ENCODE peak calls at places on chromosomes 11 and 22, in nine cellular contexts. One of them, this sample, is unnamed.
A peak's percentile ranks its signal among the peaks of the same experiment; 100 is the strongest.

GRCh38 chr11:12329797-12330196 is 47.6 kb upstream of the PARVA start:
- DNase-seq in progenitor cell of endocrine pancreas: no peak
- DNase-seq in WTC11: no peak
- DNase-seq in HFF-Myc: no peak
- DNase-seq in left lung: no peak
- DNase-seq in body of pancreas: no peak
- DNase-seq in heart right ventricle: no peak
- DNase-seq in foreskin fibroblast: no peak
- DNase-seq in suprapubic skin: no peak
- DNase-seq in this sample: no peak

GRCh38 chr11:59616396-59616982 is 915 bp upstream of the OSBP start:
- DNase-seq in progenitor cell of endocrine pancreas: no peak
- DNase-seq in WTC11: no peak
- DNase-seq in HFF-Myc: no peak
- DNase-seq in left lung: peak; percentile 95
- DNase-seq in body of pancreas: no peak
- DNase-seq in heart right ventricle: no peak
- DNase-seq in foreskin fibroblast: no peak
- DNase-seq in suprapubic skin: peak; percentile 99
- DNase-seq in this sample: no peak

GRCh38 chr11:108734956-108735559 is 70.2 kb downstream of the DDX10 start:
- DNase-seq in progenitor cell of endocrine pancreas: no peak
- DNase-seq in WTC11: no peak
- DNase-seq in HFF-Myc: no peak
- DNase-seq in left lung: no peak
- DNase-seq in body of pancreas: no peak
- DNase-seq in heart right ventricle: no peak
- DNase-seq in foreskin fibroblast: peak; percentile 23
- DNase-seq in suprapubic skin: no peak
- DNase-seq in this sample: no peak

GRCh38 chr11:7999795-8000194 is 12.7 kb downstream of the EIF3F start:
- DNase-seq in progenitor cell of endocrine pancreas: no peak
- DNase-seq in WTC11: no peak
- DNase-seq in HFF-Myc: no peak
- DNase-seq in left lung: no peak
- DNase-seq in body of pancreas: no peak
- DNase-seq in heart right ventricle: no peak
- DNase-seq in foreskin fibroblast: no peak
- DNase-seq in suprapubic skin: no peak
- DNase-seq in this sample: no peak

GRCh38 chr11:112885744-112886706 is 75.2 kb upstream of the NCAM1 start:
- DNase-seq in progenitor cell of endocrine pancreas: no peak
- DNase-seq in WTC11: no peak
- DNase-seq in HFF-Myc: no peak
- DNase-seq in left lung: no peak
- DNase-seq in body of pancreas: no peak
- DNase-seq in heart right ventricle: no peak
- DNase-seq in foreskin fibroblast: no peak
- DNase-seq in suprapubic skin: no peak
- DNase-seq in this sample: no peak

GRCh38 chr22:17370766-17371181 is 1.5 kb downstream of the CECR2 start:
- DNase-seq in progenitor cell of endocrine pancreas: no peak
- DNase-seq in WTC11: no peak
- DNase-seq in HFF-Myc: no peak
- DNase-seq in left lung: no peak
- DNase-seq in body of pancreas: no peak
- DNase-seq in heart right ventricle: no peak
- DNase-seq in foreskin fibroblast: no peak
- DNase-seq in suprapubic skin: peak; percentile 3
- DNase-seq in this sample: no peak

GRCh38 chr11:64747961-64748715 is 4.2 kb upstream of the RASGRP2 start:
- DNase-seq in progenitor cell of endocrine pancreas: no peak
- DNase-seq in WTC11: no peak
- DNase-seq in HFF-Myc: peak; percentile 41
- DNase-seq in left lung: no peak
- DNase-seq in body of pancreas: no peak
- DNase-seq in heart right ventricle: no peak
- DNase-seq in foreskin fibroblast: peak; percentile 75
- DNase-seq in suprapubic skin: no peak
- DNase-seq in this sample: no peak

GRCh38 chr11:71164621-71165020 is 87.8 kb downstream of the SHANK2 start:
- DNase-seq in progenitor cell of endocrine pancreas: no peak
- DNase-seq in WTC11: no peak
- DNase-seq in HFF-Myc: no peak
- DNase-seq in left lung: no peak
- DNase-seq in body of pancreas: no peak
- DNase-seq in heart right ventricle: no peak
- DNase-seq in foreskin fibroblast: no peak
- DNase-seq in suprapubic skin: peak; percentile 50
- DNase-seq in this sample: no peak

GRCh38 chr11:116124916-116125714 is 620.9 kb upstream of the CADM1 start:
- DNase-seq in progenitor cell of endocrine pancreas: no peak
- DNase-seq in WTC11: no peak
- DNase-seq in HFF-Myc: no peak
- DNase-seq in left lung: no peak
- DNase-seq in body of pancreas: no peak
- DNase-seq in heart right ventricle: no peak
- DNase-seq in foreskin fibroblast: no peak
- DNase-seq in suprapubic skin: no peak
- DNase-seq in this sample: no peak

GRCh38 chr11:63978551-63979235 is 4.3 kb downstream of the COX8A start:
- DNase-seq in progenitor cell of endocrine pancreas: no peak
- DNase-seq in WTC11: no peak
- DNase-seq in HFF-Myc: no peak
- DNase-seq in left lung: no peak
- DNase-seq in body of pancreas: no peak
- DNase-seq in heart right ventricle: no peak
- DNase-seq in foreskin fibroblast: no peak
- DNase-seq in suprapubic skin: no peak
- DNase-seq in this sample: no peak

GRCh38 chr11:10002221-10002620 is 291.8 kb downstream of the SBF2 start:
- DNase-seq in progenitor cell of endocrine pancreas: no peak
- DNase-seq in WTC11: no peak
- DNase-seq in HFF-Myc: no peak
- DNase-seq in left lung: no peak
- DNase-seq in body of pancreas: no peak
- DNase-seq in heart right ventricle: no peak
- DNase-seq in foreskin fibroblast: no peak
- DNase-seq in suprapubic skin: no peak
- DNase-seq in this sample: no peak

GRCh38 chr22:27913162-27913741 is 5.8 kb downstream of the PITPNB start:
- DNase-seq in progenitor cell of endocrine pancreas: no peak
- DNase-seq in WTC11: no peak
- DNase-seq in HFF-Myc: no peak
- DNase-seq in left lung: no peak
- DNase-seq in body of pancreas: no peak
- DNase-seq in heart right ventricle: peak; percentile 41
- DNase-seq in foreskin fibroblast: no peak
- DNase-seq in suprapubic skin: no peak
- DNase-seq in this sample: no peak

GRCh38 chr22:24446291-24446611 is 18.9 kb downstream of the ADORA2A start:
- DNase-seq in progenitor cell of endocrine pancreas: no peak
- DNase-seq in WTC11: no peak
- DNase-seq in HFF-Myc: no peak
- DNase-seq in left lung: no peak
- DNase-seq in body of pancreas: no peak
- DNase-seq in heart right ventricle: no peak
- DNase-seq in foreskin fibroblast: no peak
- DNase-seq in suprapubic skin: no peak
- DNase-seq in this sample: no peak

GRCh38 chr11:60924110-60924905 is at the start of gene TMEM132A:
- DNase-seq in progenitor cell of endocrine pancreas: peak; percentile 48
- DNase-seq in WTC11: peak; percentile 85
- DNase-seq in HFF-Myc: peak; percentile 29
- DNase-seq in left lung: no peak
- DNase-seq in body of pancreas: peak; percentile 78
- DNase-seq in heart right ventricle: peak; percentile 73
- DNase-seq in foreskin fibroblast: peak; percentile 88
- DNase-seq in suprapubic skin: no peak
- DNase-seq in this sample: peak; percentile 85

GRCh38 chr11:68373189-68373809 is 60.9 kb downstream of the LRP5 start:
- DNase-seq in progenitor cell of endocrine pancreas: no peak
- DNase-seq in WTC11: no peak
- DNase-seq in HFF-Myc: peak; percentile 83
- DNase-seq in left lung: no peak
- DNase-seq in body of pancreas: no peak
- DNase-seq in heart right ventricle: peak; percentile 43
- DNase-seq in foreskin fibroblast: peak; percentile 93
- DNase-seq in suprapubic skin: no peak
- DNase-seq in this sample: no peak

GRCh38 chr22:24169439-24170058 is 11.7 kb upstream of the SUSD2 start:
- DNase-seq in progenitor cell of endocrine pancreas: no peak
- DNase-seq in WTC11: no peak
- DNase-seq in HFF-Myc: no peak
- DNase-seq in left lung: no peak
- DNase-seq in body of pancreas: no peak
- DNase-seq in heart right ventricle: no peak
- DNase-seq in foreskin fibroblast: no peak
- DNase-seq in suprapubic skin: no peak
- DNase-seq in this sample: no peak

GRCh38 chr22:44209343-44209742 is 28.6 kb downstream of the PARVG start:
- DNase-seq in progenitor cell of endocrine pancreas: no peak
- DNase-seq in WTC11: no peak
- DNase-seq in HFF-Myc: no peak
- DNase-seq in left lung: no peak
- DNase-seq in body of pancreas: no peak
- DNase-seq in heart right ventricle: no peak
- DNase-seq in foreskin fibroblast: no peak
- DNase-seq in suprapubic skin: no peak
- DNase-seq in this sample: no peak

GRCh38 chr11:47216141-47216798 is 1.5 kb downstream of the DDB2 start:
- DNase-seq in progenitor cell of endocrine pancreas: no peak
- DNase-seq in WTC11: no peak
- DNase-seq in HFF-Myc: no peak
- DNase-seq in left lung: no peak
- DNase-seq in body of pancreas: peak; percentile 63
- DNase-seq in heart right ventricle: peak; percentile 28
- DNase-seq in foreskin fibroblast: peak; percentile 92
- DNase-seq in suprapubic skin: no peak
- DNase-seq in this sample: no peak
- TF ChIP-seq CTCF in progenitor cell of endocrine pancreas: no peak
- TF ChIP-seq CTCF in WTC11: no peak
- TF ChIP-seq CTCF in HFF-Myc: no peak
- TF ChIP-seq CTCF in left lung: no peak
- TF ChIP-seq CTCF in body of pancreas: no peak
- TF ChIP-seq CTCF in heart right ventricle: no peak
- TF ChIP-seq CTCF in foreskin fibroblast: no peak
- TF ChIP-seq CTCF in suprapubic skin: no peak
- TF ChIP-seq CTCF in this sample: no peak

GRCh38 chr11:66592457-66593302 is at the start of the genes CCDC87 and CCS:
- DNase-seq in progenitor cell of endocrine pancreas: peak; percentile 91
- DNase-seq in WTC11: peak; percentile 97
- DNase-seq in HFF-Myc: peak; percentile 70
- DNase-seq in left lung: peak; percentile 100
- DNase-seq in body of pancreas: peak; percentile 100
- DNase-seq in heart right ventricle: peak; percentile 98
- DNase-seq in foreskin fibroblast: peak; percentile 98
- DNase-seq in suprapubic skin: peak; percentile 99
- DNase-seq in this sample: peak; percentile 98
- TF ChIP-seq CTCF in progenitor cell of endocrine pancreas: peak; percentile 63
- TF ChIP-seq CTCF in WTC11: peak; percentile 32
- TF ChIP-seq CTCF in HFF-Myc: peak; percentile 62
- TF ChIP-seq CTCF in left lung: peak; percentile 59
- TF ChIP-seq CTCF in body of pancreas: peak; percentile 89
- TF ChIP-seq CTCF in heart right ventricle: peak; percentile 69
- TF ChIP-seq CTCF in foreskin fibroblast: peak; percentile 70
- TF ChIP-seq CTCF in suprapubic skin: peak; percentile 57
- TF ChIP-seq CTCF in this sample: peak; percentile 79

DNA sequence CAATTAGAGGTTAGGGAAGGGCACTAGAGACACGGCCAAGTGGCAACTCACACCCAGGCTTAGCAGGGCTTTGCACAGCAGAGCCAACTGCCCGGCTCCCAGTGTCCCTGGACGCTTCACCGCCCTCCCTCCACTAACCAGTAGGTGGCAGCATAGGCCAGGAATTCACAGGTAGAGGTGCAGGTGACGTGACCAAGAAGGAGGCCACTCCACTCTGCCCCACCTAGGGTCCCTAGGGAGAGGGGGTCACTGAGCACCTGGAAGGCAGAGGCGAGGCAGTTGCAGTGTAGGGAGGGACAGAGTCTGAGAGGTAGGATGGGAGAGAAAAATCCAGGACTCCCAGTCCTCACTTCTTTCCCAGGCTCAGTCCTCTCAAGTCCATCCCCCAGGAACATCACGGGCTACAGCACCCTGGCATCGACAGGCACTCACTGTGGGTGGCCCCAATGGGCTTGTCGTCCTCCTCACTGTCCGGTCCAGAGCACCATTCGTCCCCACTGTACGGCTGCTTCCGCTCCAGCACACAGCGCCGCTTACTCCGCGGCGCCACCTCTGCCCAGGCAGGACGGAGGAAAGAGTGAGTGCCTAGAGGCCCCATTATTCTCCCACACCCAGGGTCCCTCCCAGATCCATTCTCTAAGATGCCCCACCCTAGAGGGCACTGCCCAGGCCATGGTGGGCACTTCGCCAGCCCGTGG is 18.5 kb downstream of the BCL9L start:
- DNase-seq in progenitor cell of endocrine pancreas: peak; percentile 94
- DNase-seq in WTC11: peak; percentile 95
- DNase-seq in HFF-Myc: no peak
- DNase-seq in left lung: peak; percentile 90
- DNase-seq in body of pancreas: peak; percentile 89
- DNase-seq in heart right ventricle: peak; percentile 89
- DNase-seq in foreskin fibroblast: peak; percentile 86
- DNase-seq in suprapubic skin: no peak
- DNase-seq in this sample: peak; percentile 92
- TF ChIP-seq CTCF in progenitor cell of endocrine pancreas: peak; percentile 96
- TF ChIP-seq CTCF in WTC11: peak; percentile 92
- TF ChIP-seq CTCF in HFF-Myc: peak; percentile 91
- TF ChIP-seq CTCF in left lung: peak; percentile 96
- TF ChIP-seq CTCF in body of pancreas: peak; percentile 98
- TF ChIP-seq CTCF in heart right ventricle: peak; percentile 88
- TF ChIP-seq CTCF in foreskin fibroblast: peak; percentile 82
- TF ChIP-seq CTCF in suprapubic skin: peak; percentile 91
- TF ChIP-seq CTCF in this sample: peak; percentile 96

GRCh38 chr11:46672381-46672839 is 28.0 kb downstream of the ARHGAP1 start:
- DNase-seq in progenitor cell of endocrine pancreas: no peak
- DNase-seq in WTC11: no peak
- DNase-seq in HFF-Myc: no peak
- DNase-seq in left lung: no peak
- DNase-seq in body of pancreas: no peak
- DNase-seq in heart right ventricle: no peak
- DNase-seq in foreskin fibroblast: no peak
- DNase-seq in suprapubic skin: peak; percentile 77
- DNase-seq in this sample: no peak

GRCh38 chr11:46671958-46672315 is 28.5 kb downstream of the ARHGAP1 start:
- DNase-seq in progenitor cell of endocrine pancreas: no peak
- DNase-seq in WTC11: no peak
- DNase-seq in HFF-Myc: no peak
- DNase-seq in left lung: no peak
- DNase-seq in body of pancreas: no peak
- DNase-seq in heart right ventricle: no peak
- DNase-seq in foreskin fibroblast: no peak
- DNase-seq in suprapubic skin: peak; percentile 59
- DNase-seq in this sample: no peak

GRCh38 chr11:46666982-46667590 is 33.3 kb downstream of the ARHGAP1 start:
- DNase-seq in progenitor cell of endocrine pancreas: no peak
- DNase-seq in WTC11: no peak
- DNase-seq in HFF-Myc: no peak
- DNase-seq in left lung: no peak
- DNase-seq in body of pancreas: no peak
- DNase-seq in heart right ventricle: no peak
- DNase-seq in foreskin fibroblast: no peak
- DNase-seq in suprapubic skin: peak; percentile 38
- DNase-seq in this sample: no peak

GRCh38 chr11:46668480-46669085 is 31.8 kb downstream of the ARHGAP1 start:
- DNase-seq in progenitor cell of endocrine pancreas: no peak
- DNase-seq in WTC11: no peak
- DNase-seq in HFF-Myc: no peak
- DNase-seq in left lung: no peak
- DNase-seq in body of pancreas: no peak
- DNase-seq in heart right ventricle: no peak
- DNase-seq in foreskin fibroblast: no peak
- DNase-seq in suprapubic skin: peak; percentile 57
- DNase-seq in this sample: no peak

GRCh38 chr11:46669606-46670243 is 30.7 kb downstream of the ARHGAP1 start:
- DNase-seq in progenitor cell of endocrine pancreas: no peak
- DNase-seq in WTC11: no peak
- DNase-seq in HFF-Myc: no peak
- DNase-seq in left lung: no peak
- DNase-seq in body of pancreas: no peak
- DNase-seq in heart right ventricle: no peak
- DNase-seq in foreskin fibroblast: peak; percentile 31
- DNase-seq in suprapubic skin: peak; percentile 54
- DNase-seq in this sample: no peak
- TF ChIP-seq CTCF in progenitor cell of endocrine pancreas: peak; percentile 27
- TF ChIP-seq CTCF in WTC11: no peak
- TF ChIP-seq CTCF in HFF-Myc: peak; percentile 15
- TF ChIP-seq CTCF in left lung: no peak
- TF ChIP-seq CTCF in body of pancreas: peak; percentile 16
- TF ChIP-seq CTCF in heart right ventricle: peak; percentile 27
- TF ChIP-seq CTCF in foreskin fibroblast: no peak
- TF ChIP-seq CTCF in suprapubic skin: no peak
- TF ChIP-seq CTCF in this sample: peak; percentile 40

This sample was measured in type B pancreatic cell.